ENCODE peak calls at places on chromosomes 5 and 9, in four cellular contexts. Z is fibroblast of lung, T is AG04450, B is NB4. A is an unnamed sample.
A peak's percentile ranks its signal among the peaks of the same experiment; 100 is the strongest.

GRCh38 chr5:139473105-139473504 is 2.3 kb downstream of the SMIM33 start:
- DNase-seq in Z (no peak), T (no peak), B (no peak), A (no peak)

GRCh38 chr9:126331964-126332748 is 5.5 kb downstream of the MVB12B start:
- DNase-seq in B (peak; percentile 61), T (no peak), Z (no peak), A (no peak)

GRCh38 chr9:126616521-126616976 is 2.8 kb downstream of the LMX1B start:
- DNase-seq in Z (no peak), B (no peak), T (no peak), A (no peak)

GRCh38 chr5:131974956-131975726 is 29.7 kb upstream of the MEIKIN start:
- DNase-seq in Z (no peak), B (no peak), T (no peak), A (no peak)

GRCh38 chr9:104300125-104300524 is 203.9 kb upstream of the OR13F1 start:
- DNase-seq in Z (no peak), B (no peak), T (no peak), A (no peak)

GRCh38 chr5:100872409-100873190 is 30.5 kb downstream of the ST8SIA4 start:
- DNase-seq in T (no peak), Z (no peak), B (no peak), A (no peak)

GRCh38 chr9:6764570-6765334 is 7.0 kb downstream of the KDM4C start:
- DNase-seq in Z (peak; percentile 25), B (no peak), T (no peak), A (no peak)

GRCh38 chr9:124017064-124017928 is 5.7 kb downstream of the LHX2 start:
- DNase-seq in B (peak; percentile 14), Z (no peak), T (no peak), A (no peak)

GRCh38 chr5:171840066-171840465 is 54.4 kb downstream of the SMIM23 start:
- DNase-seq in Z (no peak), B (peak; percentile 44), T (no peak), A (no peak)

GRCh38 chr5:178069909-178070308 is 43.4 kb upstream of the N4BP3 start:
- DNase-seq in B (peak; percentile 77), Z (no peak), T (no peak), A (no peak)

GRCh38 chr5:6708814-6709213 is 4.4 kb upstream of the TENT4A start:
- DNase-seq in Z (no peak), T (no peak), B (no peak), A (no peak)

GRCh38 chr5:144191461-144191860 is 20.8 kb downstream of the KCTD16 start:
- DNase-seq in Z (no peak), B (no peak), T (no peak), A (no peak)

GRCh38 chr9:76373777-76374474 is 20.3 kb downstream of the RFK start:
- DNase-seq in T (no peak), B (no peak), Z (no peak), A (no peak)

GRCh38 chr5:95762681-95763041 is 31.5 kb downstream of the RHOBTB3 start:
- DNase-seq in Z (no peak), B (no peak), T (no peak), A (no peak)

GRCh38 chr9:13279284-13280162 is at the start of gene MPDZ:
- DNase-seq in T (no peak), Z (peak; percentile 73), B (no peak), A (peak; percentile 13)

GRCh38 chr9:126986506-126986951 is 71.9 kb downstream of the RALGPS1 start:
- DNase-seq in B (no peak), T (no peak), Z (no peak), A (no peak)

GRCh38 chr9:8772302-8772701 is 972.7 kb upstream of the DMAC1 start:
- DNase-seq in T (no peak), B (no peak), Z (no peak), A (no peak)

GRCh38 chr5:150487199-150488061 is 20.5 kb upstream of the NDST1 start:
- DNase-seq in T (no peak), B (peak; percentile 77), Z (no peak), A (no peak)

GRCh38 chr5:173864126-173865075 is 23.7 kb upstream of the CPEB4 start:
- DNase-seq in T (no peak), Z (no peak), B (peak; percentile 53), A (no peak)

GRCh38 chr5:53480474-53481353 is at the start of gene FST:
- DNase-seq in Z (peak; percentile 34), T (no peak), B (peak; percentile 12), A (no peak)

GRCh38 chr5:142641681-142642080 is 44.2 kb downstream of the FGF1 start:
- DNase-seq in T (no peak), Z (peak; percentile 46), B (no peak), A (no peak)

GRCh38 chr5:174571662-174572397 is 152.6 kb upstream of the MSX2 start:
- DNase-seq in T (peak; percentile 96), B (no peak), Z (peak; percentile 96), A (peak; percentile 100)

GRCh38 chr9:125399165-125399564 is 137.5 kb downstream of the GAPVD1 start:
- DNase-seq in B (no peak), Z (no peak), T (no peak), A (no peak)

GRCh38 chr5:68239485-68239884 is 23.9 kb downstream of the PIK3R1 start:
- DNase-seq in B (peak; percentile 91), Z (peak; percentile 91), T (no peak), A (peak; percentile 33)

GRCh38 chr9:22216730-22217160 is 207.6 kb upstream of the CDKN2B start:
- DNase-seq in T (no peak), B (no peak), Z (peak; percentile 73), A (no peak)

GRCh38 chr5:72146056-72146455 is 38.8 kb downstream of the MAP1B start:
- DNase-seq in Z (no peak), B (no peak), T (no peak), A (no peak)

GRCh38 chr5:143564417-143564816 is 160.9 kb upstream of the NR3C1 start:
- DNase-seq in B (peak; percentile 61), T (no peak), Z (no peak), A (no peak)

GRCh38 chr9:125146247-125146646 is 2.9 kb upstream of the SCAI start:
- DNase-seq in B (no peak), Z (peak; percentile 56), T (peak; percentile 87), A (peak; percentile 62)

GRCh38 chr5:1112596-1113331 is 901 bp upstream of the SLC12A7 start:
- DNase-seq in T (no peak), Z (no peak), B (peak; percentile 46), A (no peak)

GRCh38 chr9:35914307-35914807 is 5.1 kb downstream of the SPAAR start:
- DNase-seq in Z (peak; percentile 34), T (no peak), B (peak; percentile 22), A (no peak)

GRCh38 chr9:93124793-93125192 is 9.3 kb downstream of the NINJ1 start:
- DNase-seq in B (no peak), Z (no peak), T (no peak), A (no peak)

GRCh38 chr5:9562101-9562500 is 16.2 kb upstream of the SEMA5A start:
- DNase-seq in T (no peak), Z (peak; percentile 6), B (peak; percentile 93), A (no peak)

GRCh38 chr9:90458485-90458884 is 184.1 kb downstream of the DIRAS2 start:
- DNase-seq in T (no peak), B (no peak), Z (no peak), A (no peak)

GRCh38 chr9:131972889-131973288 is 106.8 kb downstream of the MED27 start:
- DNase-seq in T (no peak), B (no peak), Z (no peak), A (no peak)

GRCh38 chr9:96302021-96302420 is at the start of gene HSD17B3:
- DNase-seq in Z (peak; percentile 27), T (no peak), B (no peak), A (no peak)

GRCh38 chr5:69086206-69086605 is 7.6 kb upstream of the SLC30A5 start:
- DNase-seq in Z (no peak), T (no peak), B (no peak), A (no peak)

GRCh38 chr9:105296445-105296844 is 52.0 kb downstream of the SLC44A1 start:
- DNase-seq in B (no peak), T (no peak), Z (no peak), A (no peak)

GRCh38 chr9:272251-273213 is 57.9 kb downstream of the DOCK8 start:
- DNase-seq in Z (no peak), B (peak; percentile 99), T (no peak), A (no peak)
- H3K4me3 ChIP-seq in Z (no peak overlapping the region), B (peak overlapping the region; percentile 86), T (no peak overlapping the region), A (no peak overlapping the region)

GRCh38 chr9:23747088-23747748 is 78.8 kb downstream of the ELAVL2 start:
- DNase-seq in Z (no peak), B (no peak), T (no peak), A (no peak)
- TF ChIP-seq CTCF in Z (no peak), B (no peak), T (no peak), A (no peak)

GRCh38 chr9:119360237-119360636 is 9.0 kb downstream of the BRINP1 start:
- DNase-seq in Z (no peak), T (no peak), B (no peak), A (no peak)
- H3K4me3 ChIP-seq in Z (no peak overlapping the region), T (no peak overlapping the region), B (no peak overlapping the region), A (no peak overlapping the region)

DNA sequence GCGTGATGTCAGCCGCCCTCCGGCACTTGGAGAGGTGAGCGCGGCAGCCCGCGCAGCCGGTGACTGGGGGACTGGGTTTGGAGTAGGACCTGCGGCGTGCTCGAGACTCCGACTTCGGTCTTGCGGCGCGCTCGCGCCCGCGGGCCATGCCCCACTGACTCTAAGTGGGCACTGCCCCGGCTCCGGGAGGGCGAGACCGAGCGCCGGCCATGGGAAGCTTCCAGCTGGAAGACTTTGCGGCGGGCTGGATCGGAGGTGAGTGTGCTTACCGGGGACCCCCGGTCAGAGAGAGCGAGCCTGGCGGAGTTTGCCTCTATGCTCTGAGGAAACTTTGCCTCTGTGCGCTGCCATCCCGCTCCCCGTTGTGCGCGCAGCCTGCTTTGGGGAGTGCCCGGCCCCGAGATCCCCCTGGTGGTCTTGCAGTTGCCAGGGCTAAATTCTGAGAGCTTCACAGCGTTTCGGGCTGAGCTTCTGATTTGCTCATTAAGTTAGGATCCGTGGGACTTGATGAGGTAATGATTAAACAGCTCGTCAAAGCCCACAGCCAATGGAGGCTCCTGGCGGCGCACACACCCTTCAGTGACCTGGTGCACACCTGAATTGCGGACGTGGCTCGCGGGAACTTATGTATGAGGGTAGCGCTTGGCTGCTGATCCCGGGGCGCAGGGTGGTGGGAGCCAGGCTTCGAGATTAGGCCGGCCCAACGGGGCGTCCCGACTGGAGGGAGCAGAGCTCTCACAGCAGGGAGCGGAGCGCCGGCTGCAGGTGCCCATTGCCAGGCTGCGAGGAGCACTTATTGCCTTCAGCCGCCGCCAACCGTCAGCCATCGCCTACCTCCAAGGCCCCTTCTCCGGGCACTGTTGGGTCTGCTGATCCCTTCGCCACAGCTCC is at the start of gene SLC25A48:
- DNase-seq in B (no peak), T (no peak), Z (peak; percentile 39), A (no peak)
- TF ChIP-seq CTCF in B (no peak), T (no peak), Z (no peak), A (no peak)

GRCh38 chr9:133700861-133701320 is 37.3 kb downstream of the SARDH start:
- DNase-seq in B (no peak), T (no peak), Z (no peak), A (no peak)
- H3K4me3 ChIP-seq in B (no peak overlapping the region), T (no peak overlapping the region), Z (no peak overlapping the region), A (no peak overlapping the region)

GRCh38 chr5:124921694-124922093 is 175.3 kb upstream of the ZNF608 start:
- DNase-seq in B (no peak), Z (no peak), T (no peak), A (no peak)
- TF ChIP-seq CTCF in B (no peak), Z (no peak), T (no peak), A (no peak)

A was measured in astrocyte of the cerebellum.